ENCODE peak calls at places on chromosome 5, in nine cellular contexts. C is Caco-2; R is OCI-LY7; M is CD4-positive, alpha-beta memory T cell; B is psoas muscle; T is mesenchymal stem cell; S is lower lobe of right lung; L is mammary epithelial cell; U is GM23338. J is an unnamed sample. For H3K4me1, the result is how much of the 10 kb centered on the place peaks cover.

GRCh38 chr5:34522599-34523381 is 133.3 kb upstream of the RAI14 start:
- DNase-seq in C (peak), R (peak), M (peak), B (no peak), T (peak), S (peak), L (peak), U (peak), J (peak)

GRCh38 chr5:179762079-179762780 is 29.6 kb downstream of the MAML1 start:
- DNase-seq in C (no peak), R (peak), M (peak), B (peak), T (no peak), S (no peak), L (peak), U (peak), J (no peak)

GRCh38 chr5:152170350-152170749 is 234.7 kb downstream of the NMUR2 start:
- DNase-seq in C (no peak), R (no peak), M (no peak), B (peak), T (no peak), S (no peak), L (no peak), U (no peak), J (peak)

GRCh38 chr5:139391570-139392323 is 2.0 kb upstream of the MZB1 start:
- DNase-seq in C (no peak), R (peak), M (no peak), B (peak), T (no peak), S (no peak), L (peak), U (peak), J (no peak)

GRCh38 chr5:59665086-59665831 is 228.3 kb downstream of the PDE4D start:
- DNase-seq in C (no peak), R (no peak), M (no peak), B (no peak), T (no peak), S (no peak), L (no peak), U (no peak), J (no peak)

GRCh38 chr5:105663671-105664070 is 2007.1 kb downstream of the EFNA5 start:
- DNase-seq in C (no peak), R (no peak), M (no peak), B (no peak), T (no peak), S (no peak), L (no peak), U (no peak), J (no peak)

GRCh38 chr5:145244788-145245187 is 590.4 kb downstream of the PRELID2 start:
- DNase-seq in C (no peak), R (no peak), M (no peak), B (no peak), T (no peak), S (no peak), L (no peak), U (no peak), J (no peak)

GRCh38 chr5:133825631-133826289 is 142.7 kb downstream of the C5orf15 start:
- DNase-seq in C (no peak), R (peak), M (peak), B (peak), T (no peak), S (no peak), L (no peak), U (no peak), J (peak)

GRCh38 chr5:96861044-96861443 is 15.3 kb upstream of the ERAP2 start:
- DNase-seq in C (no peak), R (peak), M (no peak), B (no peak), T (no peak), S (no peak), L (no peak), U (no peak), J (no peak)

GRCh38 chr5:135596788-135597187 is 18.0 kb upstream of the CXCL14 start:
- DNase-seq in C (no peak), R (no peak), M (no peak), B (no peak), T (no peak), S (no peak), L (no peak), U (no peak), J (no peak)

GRCh38 chr5:120463991-120464626 is at the start of gene PRR16:
- DNase-seq in C (no peak), R (no peak), M (no peak), B (peak), T (peak), S (no peak), L (peak), U (peak), J (peak)

GRCh38 chr5:33129309-33129708 is 311.5 kb upstream of the TARS1 start:
- DNase-seq in C (no peak), R (no peak), M (no peak), B (no peak), T (peak), S (no peak), L (no peak), U (no peak), J (no peak)

GRCh38 chr5:157328277-157328912 is 62.5 kb downstream of the CYFIP2 start:
- DNase-seq in C (peak), R (peak), M (peak), B (peak), T (peak), S (peak), L (peak), U (peak), J (peak)

GRCh38 chr5:84181093-84181492 is 203.6 kb downstream of the EDIL3 start:
- DNase-seq in C (no peak), R (no peak), M (no peak), B (no peak), T (peak), S (no peak), L (no peak), U (no peak), J (no peak)

GRCh38 chr5:32144637-32145207 is 29.4 kb downstream of the GOLPH3 start:
- DNase-seq in C (no peak), R (no peak), M (no peak), B (no peak), T (no peak), S (no peak), L (no peak), U (no peak), J (peak)

GRCh38 chr5:16554110-16554509 is 62.7 kb downstream of the RETREG1 start:
- DNase-seq in C (no peak), R (no peak), M (no peak), B (no peak), T (no peak), S (no peak), L (no peak), U (no peak), J (no peak)

GRCh38 chr5:39197556-39197955 is 21.8 kb downstream of the FYB1 start:
- DNase-seq in C (no peak), R (no peak), M (peak), B (no peak), T (no peak), S (no peak), L (no peak), U (no peak), J (no peak)

GRCh38 chr5:75044406-75044805 is 8.0 kb downstream of the GCNT4 start:
- DNase-seq in C (no peak), R (no peak), M (no peak), B (no peak), T (no peak), S (no peak), L (no peak), U (no peak), J (no peak)

GRCh38 chr5:111461261-111461671 is 51.1 kb downstream of the STARD4 start:
- DNase-seq in C (no peak), R (peak), M (no peak), B (no peak), T (peak), S (no peak), L (peak), U (peak), J (no peak)

GRCh38 chr5:77367733-77368132 is 124.4 kb downstream of the WDR41 start:
- DNase-seq in C (no peak), R (no peak), M (no peak), B (no peak), T (peak), S (no peak), L (peak), U (no peak), J (no peak)

GRCh38 chr5:58999804-59000595 is 417.1 kb downstream of the RAB3C start:
- DNase-seq in C (peak), R (no peak), M (no peak), B (no peak), T (no peak), S (no peak), L (no peak), U (peak), J (no peak)

GRCh38 chr5:90410178-90410762 is 714 bp upstream of the CETN3 start:
- DNase-seq in C (no peak), R (peak), M (no peak), B (no peak), T (no peak), S (no peak), L (no peak), U (no peak), J (no peak)

GRCh38 chr5:166625210-166625865 is 1666.1 kb upstream of the WWC1 start:
- DNase-seq in C (no peak), R (no peak), M (no peak), B (no peak), T (peak), S (no peak), L (no peak), U (peak), J (no peak)

DNA sequence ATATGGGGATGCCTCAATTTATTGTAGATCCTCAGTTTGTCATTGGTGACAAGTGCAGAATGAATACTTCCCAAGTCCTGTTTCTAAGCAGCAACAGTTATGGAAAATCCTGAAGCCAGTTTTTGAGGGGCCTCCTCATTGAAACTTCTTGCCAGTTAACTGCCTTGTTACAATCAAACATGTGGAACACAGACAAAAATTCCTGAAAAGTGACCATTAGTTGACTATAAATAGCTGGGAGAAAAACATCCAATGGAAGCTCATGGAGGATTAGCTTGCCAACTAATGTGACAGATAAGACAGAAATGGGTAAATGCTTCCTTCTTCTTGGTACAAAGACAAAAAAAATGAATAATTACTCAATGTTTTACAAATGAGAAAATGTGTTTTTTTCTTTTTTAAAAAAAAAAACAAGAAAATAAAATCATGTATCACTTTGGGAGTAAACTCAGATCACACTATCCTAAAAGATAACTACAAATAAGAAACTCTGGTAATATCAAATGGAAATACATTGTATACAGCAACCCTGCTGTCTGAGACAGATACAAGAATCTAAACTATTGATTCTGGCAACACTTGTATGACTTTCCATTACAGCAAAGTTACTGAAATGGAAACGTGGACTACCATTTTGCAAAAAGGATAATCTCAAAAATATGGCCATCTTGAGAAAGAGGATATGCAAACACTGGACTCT is 113.3 kb upstream of the FER start:
- DNase-seq in C (no peak), R (no peak), M (no peak), B (no peak), T (peak), S (no peak), L (no peak), U (no peak), J (no peak)
- H3K4me3 ChIP-seq in C (no peak), R (no peak), M (no peak), B (no peak), T (no peak), S (no peak), L (no peak), U (no peak), J (no peak)

GRCh38 chr5:23343121-23343520 is 164.3 kb upstream of the PRDM9 start:
- DNase-seq in C (no peak), R (no peak), M (no peak), B (no peak), T (no peak), S (no peak), L (no peak), U (no peak), J (no peak)
- H3K4me1 ChIP-seq in C (under half), R (under half), M (under half), B (under half), T (under half), S (under half), L (under half), U (under half), J (under half)

GRCh38 chr5:142772766-142773293 is 2.7 kb downstream of the ARHGAP26 start:
- DNase-seq in C (no peak), R (no peak), M (no peak), B (no peak), T (no peak), S (no peak), L (no peak), U (no peak), J (no peak)
- H3K4me3 ChIP-seq in C (no peak), R (no peak), M (no peak), B (peak), T (no peak), S (peak), L (no peak), U (no peak), J (no peak)

GRCh38 chr5:1107167-1108007 is 4.5 kb downstream of the SLC12A7 start:
- DNase-seq in C (peak), R (peak), M (no peak), B (no peak), T (no peak), S (no peak), L (no peak), U (peak), J (no peak)

GRCh38 chr5:1110260-1110929 is 1.5 kb downstream of the SLC12A7 start:
- DNase-seq in C (no peak), R (no peak), M (no peak), B (no peak), T (no peak), S (no peak), L (no peak), U (no peak), J (no peak)

GRCh38 chr5:1109542-1110259 is 2.2 kb downstream of the SLC12A7 start:
- DNase-seq in C (no peak), R (no peak), M (no peak), B (no peak), T (no peak), S (no peak), L (no peak), U (no peak), J (no peak)

GRCh38 chr5:1108008-1108864 is 3.6 kb downstream of the SLC12A7 start:
- DNase-seq in C (no peak), R (no peak), M (no peak), B (no peak), T (no peak), S (no peak), L (no peak), U (no peak), J (no peak)

DNA sequence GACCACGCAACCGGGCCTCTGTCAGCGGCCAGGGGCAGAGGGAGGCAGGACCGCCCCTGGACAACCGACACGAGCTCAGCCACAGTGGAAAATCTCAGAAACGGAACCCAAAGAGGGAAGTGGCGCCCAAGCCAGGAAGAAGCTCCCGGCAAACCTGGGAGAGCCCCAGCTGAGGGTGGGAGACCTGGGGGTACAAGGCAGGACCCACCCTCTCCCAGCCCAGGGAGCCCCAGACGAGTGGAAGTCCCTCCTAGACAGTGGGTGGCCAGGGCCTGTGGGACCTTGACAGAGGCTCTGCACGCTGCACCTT is 3.0 kb downstream of the SLC12A7 start:
- DNase-seq in C (no peak), R (no peak), M (no peak), B (no peak), T (no peak), S (no peak), L (no peak), U (no peak), J (no peak)
- H3K4me1 ChIP-seq in C (half or more), R (under half), M (half or more), B (under half), T (under half), S (half or more), L (under half), U (under half), J (under half)

DNA sequence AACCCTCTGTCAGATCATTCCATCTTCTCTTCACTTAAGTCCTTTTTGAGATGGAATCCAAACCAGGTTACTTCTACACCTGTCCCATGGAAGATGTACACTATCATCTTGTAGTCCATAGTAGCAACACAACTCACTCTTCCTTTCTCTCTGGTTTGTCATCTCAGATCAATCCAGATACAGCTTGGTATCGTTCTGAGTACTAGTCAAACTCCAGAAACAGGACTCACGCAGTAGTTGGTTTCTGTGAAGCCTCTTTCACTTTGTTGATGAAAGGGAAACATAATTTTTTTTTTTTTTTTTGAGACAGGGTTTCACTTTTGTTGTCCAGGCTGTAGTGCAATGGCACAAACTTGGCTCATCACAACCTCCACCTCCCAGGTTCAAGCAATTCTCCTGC is 484.0 kb downstream of the PRDM9 start:
- DNase-seq in C (no peak), R (no peak), M (no peak), B (no peak), T (no peak), S (no peak), L (no peak), U (no peak), J (no peak)
- H3K4me3 ChIP-seq in C (no peak), R (no peak), M (no peak), B (no peak), T (no peak), S (no peak), L (no peak), U (no peak), J (no peak)

GRCh38 chr5:71588533-71588885 is 1.4 kb downstream of the MCCC2 start:
- DNase-seq in C (no peak), R (no peak), M (no peak), B (no peak), T (no peak), S (no peak), L (no peak), U (no peak), J (no peak)

GRCh38 chr5:71582945-71583584 is 4.1 kb upstream of the MCCC2 start:
- DNase-seq in C (no peak), R (no peak), M (no peak), B (no peak), T (no peak), S (no peak), L (no peak), U (no peak), J (no peak)

GRCh38 chr5:71586941-71587708 is at the start of gene MCCC2:
- DNase-seq in C (peak), R (peak), M (peak), B (peak), T (peak), S (peak), L (peak), U (peak), J (peak)

GRCh38 chr5:71587709-71588532 is 781 bp downstream of the MCCC2 start:
- DNase-seq in C (no peak), R (no peak), M (no peak), B (no peak), T (no peak), S (no peak), L (no peak), U (peak), J (peak)

DNA sequence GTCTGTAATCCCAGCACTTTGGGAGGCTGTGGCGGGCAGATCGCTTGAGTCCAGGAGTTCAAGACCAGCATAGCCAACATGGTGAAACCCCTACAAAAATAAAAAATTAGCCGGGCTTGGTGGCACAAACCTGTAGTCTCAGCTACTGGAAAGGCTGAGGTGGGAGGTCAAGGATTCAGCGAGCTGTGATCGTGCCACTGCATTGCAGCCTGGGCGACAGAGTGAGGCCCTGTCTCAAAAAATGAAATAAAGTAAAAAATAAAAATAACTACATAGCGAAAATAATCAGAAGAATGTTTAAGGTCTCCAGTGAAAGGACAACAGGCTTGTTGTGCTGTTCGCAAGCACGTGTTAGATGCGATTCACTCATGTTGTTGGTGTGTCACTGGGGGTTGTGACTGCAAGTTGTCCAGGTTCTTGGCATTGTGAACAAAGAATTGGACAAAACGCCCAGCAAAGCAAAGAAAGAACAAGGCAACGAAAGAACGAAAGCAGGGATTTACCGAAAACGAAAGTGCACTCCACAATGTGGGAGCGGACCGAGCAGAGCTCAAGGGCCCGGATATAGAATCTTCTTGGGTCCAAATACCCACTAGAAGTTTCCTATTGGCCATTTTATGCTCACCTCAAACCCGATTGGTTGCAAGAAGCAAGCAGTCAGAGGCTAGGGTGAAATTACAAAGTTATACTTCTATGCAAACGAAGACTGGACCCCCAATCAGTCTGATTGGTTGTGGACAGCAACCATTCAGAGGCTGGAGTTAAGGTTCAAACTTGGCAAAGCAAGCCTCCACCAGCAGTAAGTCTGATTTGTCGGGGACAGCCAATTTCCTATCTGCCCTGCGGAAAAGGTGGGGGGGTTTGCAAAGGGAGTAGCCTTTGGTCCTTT is 844 bp upstream of the MCCC2 start:
- DNase-seq in C (peak), R (peak), M (no peak), B (no peak), T (no peak), S (no peak), L (peak), U (peak), J (no peak)
- H3K4me1 ChIP-seq in C (under half), R (under half), M (under half), B (under half), T (under half), S (under half), L (under half), U (under half), J (under half)

GRCh38 chr5:141680178-141680577 is 1.9 kb downstream of the ARAP3 start:
- DNase-seq in C (no peak), R (no peak), M (no peak), B (no peak), T (no peak), S (no peak), L (no peak), U (no peak), J (no peak)

GRCh38 chr5:141681695-141682641 is at the start of gene ARAP3:
- DNase-seq in C (peak), R (no peak), M (no peak), B (peak), T (peak), S (peak), L (peak), U (peak), J (peak)

GRCh38 chr5:141683596-141684161 is 1.6 kb upstream of the ARAP3 start:
- DNase-seq in C (no peak), R (no peak), M (no peak), B (no peak), T (peak), S (no peak), L (no peak), U (no peak), J (no peak)

GRCh38 chr5:141680751-141681201 is 1.3 kb downstream of the ARAP3 start:
- DNase-seq in C (no peak), R (no peak), M (no peak), B (no peak), T (peak), S (peak), L (peak), U (peak), J (peak)

GRCh38 chr5:141681295-141681694 is 735 bp downstream of the ARAP3 start:
- DNase-seq in C (no peak), R (no peak), M (no peak), B (no peak), T (no peak), S (no peak), L (no peak), U (no peak), J (no peak)
- H3K4me3 ChIP-seq in C (peak), R (no peak), M (peak), B (peak), T (peak), S (peak), L (peak), U (peak), J (peak)

J was measured in right cardiac atrium.